ENCODE peak calls at places on chromosomes 1 and 21, in four cellular contexts. One of them, this sample, is unnamed.

GRCh38 chr1:16145988-16146887 is 9.6 kb downstream of the EPHA2 start:
- DNase-seq in D721Med: no peak
- DNase-seq in HEK293T: peak
- DNase-seq in WTC11: peak
- DNase-seq in this sample: no peak

GRCh38 chr1:91732291-91732953 is 153.5 kb downstream of the TGFBR3 start:
- DNase-seq in WTC11: no peak
- DNase-seq in HEK293T: peak
- DNase-seq in D721Med: no peak
- DNase-seq in this sample: no peak

GRCh38 chr1:5914676-5915285 is 77.4 kb downstream of the NPHP4 start:
- DNase-seq in HEK293T: no peak
- DNase-seq in WTC11: no peak
- DNase-seq in D721Med: no peak
- DNase-seq in this sample: no peak

GRCh38 chr1:5109652-5110051 is 455.2 kb downstream of the AJAP1 start:
- DNase-seq in HEK293T: no peak
- DNase-seq in D721Med: no peak
- DNase-seq in WTC11: no peak
- DNase-seq in this sample: no peak

GRCh38 chr1:30475966-30476365 is 247.4 kb downstream of the MATN1 start:
- DNase-seq in D721Med: no peak
- DNase-seq in HEK293T: no peak
- DNase-seq in WTC11: no peak
- DNase-seq in this sample: no peak

GRCh38 chr1:223363057-223363855 is 720 bp downstream of the SUSD4 start:
- DNase-seq in WTC11: peak
- DNase-seq in HEK293T: peak
- DNase-seq in D721Med: no peak
- DNase-seq in this sample: no peak

GRCh38 chr1:11684070-11684469 is 3.1 kb upstream of the MAD2L2 start:
- DNase-seq in D721Med: no peak
- DNase-seq in WTC11: peak
- DNase-seq in HEK293T: no peak
- DNase-seq in this sample: no peak

GRCh38 chr1:7902478-7903084 is 38.1 kb downstream of the TNFRSF9 start:
- DNase-seq in D721Med: peak
- DNase-seq in WTC11: peak
- DNase-seq in HEK293T: peak
- DNase-seq in this sample: no peak

GRCh38 chr1:208107415-208107814 is 136.8 kb downstream of the PLXNA2 start:
- DNase-seq in WTC11: no peak
- DNase-seq in D721Med: no peak
- DNase-seq in HEK293T: no peak
- DNase-seq in this sample: no peak

GRCh38 chr21:45012661-45013270 is 61.6 kb upstream of the ADARB1 start:
- DNase-seq in WTC11: peak
- DNase-seq in D721Med: peak
- DNase-seq in HEK293T: no peak
- DNase-seq in this sample: no peak

GRCh38 chr21:34808569-34809204 is 139.9 kb downstream of the CLIC6 start:
- DNase-seq in WTC11: no peak
- DNase-seq in D721Med: no peak
- DNase-seq in HEK293T: no peak
- DNase-seq in this sample: no peak

GRCh38 chr1:215114154-215114933 is 31.8 kb downstream of the KCNK2 start:
- DNase-seq in D721Med: no peak
- DNase-seq in HEK293T: no peak
- DNase-seq in WTC11: no peak
- DNase-seq in this sample: no peak

GRCh38 chr21:34580181-34580700 is 34.7 kb downstream of the RCAN1 start:
- DNase-seq in WTC11: no peak
- DNase-seq in D721Med: no peak
- DNase-seq in HEK293T: no peak
- DNase-seq in this sample: no peak

GRCh38 chr1:79460773-79461436 is 454.4 kb upstream of the ADGRL4 start:
- DNase-seq in WTC11: no peak
- DNase-seq in D721Med: no peak
- DNase-seq in HEK293T: no peak
- DNase-seq in this sample: no peak

GRCh38 chr1:86154581-86155060 is 2.0 kb downstream of the COL24A1 start:
- DNase-seq in D721Med: no peak
- DNase-seq in WTC11: peak
- DNase-seq in HEK293T: peak
- DNase-seq in this sample: no peak

GRCh38 chr1:234871710-234872262 is 256.9 kb downstream of the TOMM20 start:
- DNase-seq in WTC11: no peak
- DNase-seq in HEK293T: no peak
- DNase-seq in D721Med: no peak
- DNase-seq in this sample: no peak

GRCh38 chr1:178417858-178418257 is 78.9 kb downstream of the CLEC20A start:
- DNase-seq in HEK293T: no peak
- DNase-seq in D721Med: no peak
- DNase-seq in WTC11: no peak
- DNase-seq in this sample: no peak

GRCh38 chr1:41479000-41479807 is 5.3 kb downstream of the EDN2 start:
- DNase-seq in D721Med: no peak
- DNase-seq in WTC11: no peak
- DNase-seq in HEK293T: no peak
- DNase-seq in this sample: no peak

GRCh38 chr1:86016076-86016746 is 140.4 kb downstream of the COL24A1 start:
- DNase-seq in WTC11: no peak
- DNase-seq in HEK293T: no peak
- DNase-seq in D721Med: no peak
- DNase-seq in this sample: no peak

GRCh38 chr1:7250176-7250575 is 464.9 kb downstream of the CAMTA1 start:
- DNase-seq in D721Med: no peak
- DNase-seq in WTC11: no peak
- DNase-seq in HEK293T: no peak
- DNase-seq in this sample: no peak

GRCh38 chr1:154212083-154212482 is 6.0 kb upstream of the CFAP141 start:
- DNase-seq in WTC11: no peak
- DNase-seq in D721Med: no peak
- DNase-seq in HEK293T: no peak
- DNase-seq in this sample: no peak

GRCh38 chr1:119103764-119104163 is 36.7 kb downstream of the WARS2 start:
- DNase-seq in WTC11: no peak
- DNase-seq in D721Med: no peak
- DNase-seq in HEK293T: no peak
- DNase-seq in this sample: no peak

GRCh38 chr1:173661763-173662162 is 7.9 kb downstream of the ANKRD45 start:
- DNase-seq in D721Med: no peak
- DNase-seq in HEK293T: no peak
- DNase-seq in WTC11: no peak
- DNase-seq in this sample: no peak

GRCh38 chr1:52798331-52798730 is 44.2 kb upstream of the ZYG11A start:
- DNase-seq in WTC11: no peak
- DNase-seq in HEK293T: no peak
- DNase-seq in D721Med: no peak
- DNase-seq in this sample: no peak

GRCh38 chr1:229448845-229449244 is 15.0 kb upstream of the ACTA1 start:
- DNase-seq in HEK293T: no peak
- DNase-seq in WTC11: no peak
- DNase-seq in D721Med: no peak
- DNase-seq in this sample: no peak

GRCh38 chr1:165228676-165229075 is 127.8 kb downstream of the LMX1A start:
- DNase-seq in D721Med: no peak
- DNase-seq in WTC11: peak
- DNase-seq in HEK293T: no peak
- DNase-seq in this sample: no peak

GRCh38 chr21:42524341-42525227 is 10.9 kb downstream of the SLC37A1 start:
- DNase-seq in D721Med: no peak
- DNase-seq in HEK293T: no peak
- DNase-seq in WTC11: peak
- DNase-seq in this sample: peak

GRCh38 chr1:234125283-234125682 is 220.8 kb downstream of the SLC35F3 start:
- DNase-seq in D721Med: no peak
- DNase-seq in HEK293T: peak
- DNase-seq in WTC11: peak
- DNase-seq in this sample: no peak

GRCh38 chr21:17519965-17520364 is 7.1 kb downstream of the CXADR start:
- DNase-seq in WTC11: no peak
- DNase-seq in HEK293T: no peak
- DNase-seq in D721Med: no peak
- DNase-seq in this sample: no peak

GRCh38 chr1:95427525-95427924 is 193.5 kb downstream of the RWDD3 start:
- DNase-seq in HEK293T: no peak
- DNase-seq in D721Med: no peak
- DNase-seq in WTC11: no peak
- DNase-seq in this sample: no peak

GRCh38 chr1:234300096-234300495 is 73.2 kb upstream of the COA6 start:
- DNase-seq in D721Med: no peak
- DNase-seq in WTC11: no peak
- DNase-seq in HEK293T: no peak
- DNase-seq in this sample: no peak

GRCh38 chr1:91920001-91920400 is 29.2 kb upstream of the BRDT start:
- DNase-seq in D721Med: no peak
- DNase-seq in WTC11: no peak
- DNase-seq in HEK293T: no peak
- DNase-seq in this sample: no peak

GRCh38 chr1:211133393-211133840 is 531 bp downstream of the KCNH1 start:
- DNase-seq in WTC11: peak
- DNase-seq in D721Med: no peak
- DNase-seq in HEK293T: no peak
- DNase-seq in this sample: no peak

GRCh38 chr1:6691507-6691906 is 10.1 kb downstream of the DNAJC11 start:
- DNase-seq in HEK293T: no peak
- DNase-seq in D721Med: no peak
- DNase-seq in WTC11: no peak
- DNase-seq in this sample: no peak

GRCh38 chr1:32886012-32886827 is at the start of gene HPCA:
- DNase-seq in D721Med: no peak
- DNase-seq in HEK293T: peak
- DNase-seq in WTC11: peak
- DNase-seq in this sample: no peak

GRCh38 chr1:14320518-14320917 is 278.0 kb upstream of the KAZN start:
- DNase-seq in D721Med: no peak
- DNase-seq in WTC11: no peak
- DNase-seq in HEK293T: no peak
- DNase-seq in this sample: no peak